ENCODE peak calls at places on chromosomes 13 and 19, in six cellular contexts. One of them, this sample, is unnamed.

GRCh38 chr19:51514866-51515481 is 13.4 kb upstream of the SIGLEC12 start:
- DNase-seq in midbrain: peak
- DNase-seq in stimulated activated CD4-positive, alpha-beta T cell treated with anti-CD3 and anti-CD28 coated beads, Interleukin-1b, Interleukin-23, amount 100 ng/mL, for 24 hours: no peak
- DNase-seq in activated CD4-positive, alpha-beta T cell treated with anti-CD3 and anti-CD28 coated beads, Interleukin-2, amount 50 U/mL, for 1 hour: no peak
- DNase-seq in GDM1: peak
- DNase-seq in ACHN: peak
- DNase-seq in this sample: peak

GRCh38 chr19:15423130-15423529 is 4.3 kb upstream of the AKAP8L start:
- DNase-seq in midbrain: no peak
- DNase-seq in stimulated activated CD4-positive, alpha-beta T cell treated with anti-CD3 and anti-CD28 coated beads, Interleukin-1b, Interleukin-23, amount 100 ng/mL, for 24 hours: no peak
- DNase-seq in activated CD4-positive, alpha-beta T cell treated with anti-CD3 and anti-CD28 coated beads, Interleukin-2, amount 50 U/mL, for 1 hour: no peak
- DNase-seq in GDM1: no peak
- DNase-seq in ACHN: no peak
- DNase-seq in this sample: no peak

GRCh38 chr19:40627486-40628279 is 26.5 kb downstream of the LTBP4 start:
- DNase-seq in midbrain: no peak
- DNase-seq in stimulated activated CD4-positive, alpha-beta T cell treated with anti-CD3 and anti-CD28 coated beads, Interleukin-1b, Interleukin-23, amount 100 ng/mL, for 24 hours: no peak
- DNase-seq in activated CD4-positive, alpha-beta T cell treated with anti-CD3 and anti-CD28 coated beads, Interleukin-2, amount 50 U/mL, for 1 hour: no peak
- DNase-seq in GDM1: no peak
- DNase-seq in ACHN: no peak
- DNase-seq in this sample: no peak

GRCh38 chr13:52459668-52460067 is 4.4 kb downstream of the CKAP2 start:
- DNase-seq in midbrain: no peak
- DNase-seq in stimulated activated CD4-positive, alpha-beta T cell treated with anti-CD3 and anti-CD28 coated beads, Interleukin-1b, Interleukin-23, amount 100 ng/mL, for 24 hours: no peak
- DNase-seq in activated CD4-positive, alpha-beta T cell treated with anti-CD3 and anti-CD28 coated beads, Interleukin-2, amount 50 U/mL, for 1 hour: no peak
- DNase-seq in GDM1: no peak
- DNase-seq in ACHN: peak
- DNase-seq in this sample: no peak

GRCh38 chr19:10159610-10160009 is 35.1 kb downstream of the DNMT1 start:
- DNase-seq in midbrain: no peak
- DNase-seq in stimulated activated CD4-positive, alpha-beta T cell treated with anti-CD3 and anti-CD28 coated beads, Interleukin-1b, Interleukin-23, amount 100 ng/mL, for 24 hours: no peak
- DNase-seq in activated CD4-positive, alpha-beta T cell treated with anti-CD3 and anti-CD28 coated beads, Interleukin-2, amount 50 U/mL, for 1 hour: no peak
- DNase-seq in GDM1: no peak
- DNase-seq in ACHN: no peak
- DNase-seq in this sample: no peak

GRCh38 chr13:78777973-78778372 is 119.0 kb upstream of the OBI1 start:
- DNase-seq in midbrain: no peak
- DNase-seq in stimulated activated CD4-positive, alpha-beta T cell treated with anti-CD3 and anti-CD28 coated beads, Interleukin-1b, Interleukin-23, amount 100 ng/mL, for 24 hours: no peak
- DNase-seq in activated CD4-positive, alpha-beta T cell treated with anti-CD3 and anti-CD28 coated beads, Interleukin-2, amount 50 U/mL, for 1 hour: no peak
- DNase-seq in GDM1: no peak
- DNase-seq in ACHN: no peak
- DNase-seq in this sample: no peak

GRCh38 chr13:113192902-113193301 is 15.6 kb downstream of the PCID2 start:
- DNase-seq in midbrain: no peak
- DNase-seq in stimulated activated CD4-positive, alpha-beta T cell treated with anti-CD3 and anti-CD28 coated beads, Interleukin-1b, Interleukin-23, amount 100 ng/mL, for 24 hours: no peak
- DNase-seq in activated CD4-positive, alpha-beta T cell treated with anti-CD3 and anti-CD28 coated beads, Interleukin-2, amount 50 U/mL, for 1 hour: no peak
- DNase-seq in GDM1: no peak
- DNase-seq in ACHN: no peak
- DNase-seq in this sample: no peak

GRCh38 chr19:55552620-55553019 is 7.3 kb upstream of the SBK3 start:
- DNase-seq in midbrain: no peak
- DNase-seq in stimulated activated CD4-positive, alpha-beta T cell treated with anti-CD3 and anti-CD28 coated beads, Interleukin-1b, Interleukin-23, amount 100 ng/mL, for 24 hours: no peak
- DNase-seq in activated CD4-positive, alpha-beta T cell treated with anti-CD3 and anti-CD28 coated beads, Interleukin-2, amount 50 U/mL, for 1 hour: no peak
- DNase-seq in GDM1: no peak
- DNase-seq in ACHN: no peak
- DNase-seq in this sample: no peak

GRCh38 chr13:100976993-100977392 is 302.4 kb upstream of the TMTC4 start:
- DNase-seq in midbrain: no peak
- DNase-seq in stimulated activated CD4-positive, alpha-beta T cell treated with anti-CD3 and anti-CD28 coated beads, Interleukin-1b, Interleukin-23, amount 100 ng/mL, for 24 hours: no peak
- DNase-seq in activated CD4-positive, alpha-beta T cell treated with anti-CD3 and anti-CD28 coated beads, Interleukin-2, amount 50 U/mL, for 1 hour: no peak
- DNase-seq in GDM1: no peak
- DNase-seq in ACHN: no peak
- DNase-seq in this sample: no peak

GRCh38 chr19:46179076-46179740 is 31.2 kb downstream of the IGFL2 start:
- DNase-seq in midbrain: no peak
- DNase-seq in stimulated activated CD4-positive, alpha-beta T cell treated with anti-CD3 and anti-CD28 coated beads, Interleukin-1b, Interleukin-23, amount 100 ng/mL, for 24 hours: no peak
- DNase-seq in activated CD4-positive, alpha-beta T cell treated with anti-CD3 and anti-CD28 coated beads, Interleukin-2, amount 50 U/mL, for 1 hour: no peak
- DNase-seq in GDM1: no peak
- DNase-seq in ACHN: no peak
- DNase-seq in this sample: no peak

GRCh38 chr19:1360126-1360817 is 23.4 kb upstream of the NDUFS7 start:
- DNase-seq in midbrain: no peak
- DNase-seq in stimulated activated CD4-positive, alpha-beta T cell treated with anti-CD3 and anti-CD28 coated beads, Interleukin-1b, Interleukin-23, amount 100 ng/mL, for 24 hours: no peak
- DNase-seq in activated CD4-positive, alpha-beta T cell treated with anti-CD3 and anti-CD28 coated beads, Interleukin-2, amount 50 U/mL, for 1 hour: no peak
- DNase-seq in GDM1: no peak
- DNase-seq in ACHN: no peak
- DNase-seq in this sample: no peak

GRCh38 chr19:8451885-8452284 is 7.1 kb downstream of the HNRNPM start:
- DNase-seq in midbrain: no peak
- DNase-seq in stimulated activated CD4-positive, alpha-beta T cell treated with anti-CD3 and anti-CD28 coated beads, Interleukin-1b, Interleukin-23, amount 100 ng/mL, for 24 hours: no peak
- DNase-seq in activated CD4-positive, alpha-beta T cell treated with anti-CD3 and anti-CD28 coated beads, Interleukin-2, amount 50 U/mL, for 1 hour: no peak
- DNase-seq in GDM1: no peak
- DNase-seq in ACHN: peak
- DNase-seq in this sample: no peak

GRCh38 chr19:46756544-46756888 is 10.3 kb upstream of the STRN4 start:
- DNase-seq in midbrain: no peak
- DNase-seq in stimulated activated CD4-positive, alpha-beta T cell treated with anti-CD3 and anti-CD28 coated beads, Interleukin-1b, Interleukin-23, amount 100 ng/mL, for 24 hours: no peak
- DNase-seq in activated CD4-positive, alpha-beta T cell treated with anti-CD3 and anti-CD28 coated beads, Interleukin-2, amount 50 U/mL, for 1 hour: no peak
- DNase-seq in GDM1: no peak
- DNase-seq in ACHN: no peak
- DNase-seq in this sample: no peak

GRCh38 chr13:76745246-76746200 is 140.7 kb downstream of the KCTD12 start:
- DNase-seq in midbrain: peak
- DNase-seq in stimulated activated CD4-positive, alpha-beta T cell treated with anti-CD3 and anti-CD28 coated beads, Interleukin-1b, Interleukin-23, amount 100 ng/mL, for 24 hours: no peak
- DNase-seq in activated CD4-positive, alpha-beta T cell treated with anti-CD3 and anti-CD28 coated beads, Interleukin-2, amount 50 U/mL, for 1 hour: no peak
- DNase-seq in GDM1: peak
- DNase-seq in ACHN: no peak
- DNase-seq in this sample: peak

GRCh38 chr13:48486362-48486761 is 46.5 kb downstream of the RCBTB2 start:
- DNase-seq in midbrain: no peak
- DNase-seq in stimulated activated CD4-positive, alpha-beta T cell treated with anti-CD3 and anti-CD28 coated beads, Interleukin-1b, Interleukin-23, amount 100 ng/mL, for 24 hours: no peak
- DNase-seq in activated CD4-positive, alpha-beta T cell treated with anti-CD3 and anti-CD28 coated beads, Interleukin-2, amount 50 U/mL, for 1 hour: no peak
- DNase-seq in GDM1: no peak
- DNase-seq in ACHN: no peak
- DNase-seq in this sample: no peak

GRCh38 chr19:3080281-3080680 is 13.9 kb upstream of the GNA11 start:
- DNase-seq in midbrain: no peak
- DNase-seq in stimulated activated CD4-positive, alpha-beta T cell treated with anti-CD3 and anti-CD28 coated beads, Interleukin-1b, Interleukin-23, amount 100 ng/mL, for 24 hours: no peak
- DNase-seq in activated CD4-positive, alpha-beta T cell treated with anti-CD3 and anti-CD28 coated beads, Interleukin-2, amount 50 U/mL, for 1 hour: no peak
- DNase-seq in GDM1: no peak
- DNase-seq in ACHN: no peak
- DNase-seq in this sample: no peak

GRCh38 chr13:113083402-113084061 is 22.1 kb upstream of the F7 start:
- DNase-seq in midbrain: peak
- DNase-seq in stimulated activated CD4-positive, alpha-beta T cell treated with anti-CD3 and anti-CD28 coated beads, Interleukin-1b, Interleukin-23, amount 100 ng/mL, for 24 hours: no peak
- DNase-seq in activated CD4-positive, alpha-beta T cell treated with anti-CD3 and anti-CD28 coated beads, Interleukin-2, amount 50 U/mL, for 1 hour: no peak
- DNase-seq in GDM1: no peak
- DNase-seq in ACHN: no peak
- DNase-seq in this sample: no peak

GRCh38 chr13:25117312-25117711 is 21.4 kb downstream of the PABPC3 start:
- DNase-seq in midbrain: no peak
- DNase-seq in stimulated activated CD4-positive, alpha-beta T cell treated with anti-CD3 and anti-CD28 coated beads, Interleukin-1b, Interleukin-23, amount 100 ng/mL, for 24 hours: no peak
- DNase-seq in activated CD4-positive, alpha-beta T cell treated with anti-CD3 and anti-CD28 coated beads, Interleukin-2, amount 50 U/mL, for 1 hour: no peak
- DNase-seq in GDM1: no peak
- DNase-seq in ACHN: no peak
- DNase-seq in this sample: no peak

GRCh38 chr19:19817357-19817756 is 4.2 kb downstream of the ZNF506 start:
- DNase-seq in midbrain: peak
- DNase-seq in stimulated activated CD4-positive, alpha-beta T cell treated with anti-CD3 and anti-CD28 coated beads, Interleukin-1b, Interleukin-23, amount 100 ng/mL, for 24 hours: peak
- DNase-seq in activated CD4-positive, alpha-beta T cell treated with anti-CD3 and anti-CD28 coated beads, Interleukin-2, amount 50 U/mL, for 1 hour: peak
- DNase-seq in GDM1: no peak
- DNase-seq in ACHN: no peak
- DNase-seq in this sample: no peak

GRCh38 chr13:113209336-113209879 is at the start of gene CUL4A:
- DNase-seq in midbrain: peak
- DNase-seq in stimulated activated CD4-positive, alpha-beta T cell treated with anti-CD3 and anti-CD28 coated beads, Interleukin-1b, Interleukin-23, amount 100 ng/mL, for 24 hours: peak
- DNase-seq in activated CD4-positive, alpha-beta T cell treated with anti-CD3 and anti-CD28 coated beads, Interleukin-2, amount 50 U/mL, for 1 hour: peak
- DNase-seq in GDM1: peak
- DNase-seq in ACHN: peak
- DNase-seq in this sample: peak

GRCh38 chr19:19385900-19386339 is 19.6 kb upstream of the GATAD2A start:
- DNase-seq in midbrain: no peak
- DNase-seq in stimulated activated CD4-positive, alpha-beta T cell treated with anti-CD3 and anti-CD28 coated beads, Interleukin-1b, Interleukin-23, amount 100 ng/mL, for 24 hours: no peak
- DNase-seq in activated CD4-positive, alpha-beta T cell treated with anti-CD3 and anti-CD28 coated beads, Interleukin-2, amount 50 U/mL, for 1 hour: no peak
- DNase-seq in GDM1: no peak
- DNase-seq in ACHN: no peak
- DNase-seq in this sample: no peak

GRCh38 chr19:41774515-41774980 is 19.2 kb downstream of the CEACAM6 start:
- DNase-seq in midbrain: no peak
- DNase-seq in stimulated activated CD4-positive, alpha-beta T cell treated with anti-CD3 and anti-CD28 coated beads, Interleukin-1b, Interleukin-23, amount 100 ng/mL, for 24 hours: peak
- DNase-seq in activated CD4-positive, alpha-beta T cell treated with anti-CD3 and anti-CD28 coated beads, Interleukin-2, amount 50 U/mL, for 1 hour: peak
- DNase-seq in GDM1: no peak
- DNase-seq in ACHN: no peak
- DNase-seq in this sample: no peak

GRCh38 chr13:113046883-113047244 is 58.7 kb upstream of the F7 start:
- DNase-seq in midbrain: no peak
- DNase-seq in stimulated activated CD4-positive, alpha-beta T cell treated with anti-CD3 and anti-CD28 coated beads, Interleukin-1b, Interleukin-23, amount 100 ng/mL, for 24 hours: no peak
- DNase-seq in activated CD4-positive, alpha-beta T cell treated with anti-CD3 and anti-CD28 coated beads, Interleukin-2, amount 50 U/mL, for 1 hour: no peak
- DNase-seq in GDM1: no peak
- DNase-seq in ACHN: no peak
- DNase-seq in this sample: no peak

GRCh38 chr13:95784891-95785290 is 108.0 kb downstream of the DNAJC3 start:
- DNase-seq in midbrain: no peak
- DNase-seq in stimulated activated CD4-positive, alpha-beta T cell treated with anti-CD3 and anti-CD28 coated beads, Interleukin-1b, Interleukin-23, amount 100 ng/mL, for 24 hours: no peak
- DNase-seq in activated CD4-positive, alpha-beta T cell treated with anti-CD3 and anti-CD28 coated beads, Interleukin-2, amount 50 U/mL, for 1 hour: no peak
- DNase-seq in GDM1: no peak
- DNase-seq in ACHN: no peak
- DNase-seq in this sample: no peak

This sample was measured in GF-D8.